ENCODE peak calls at places on chromosome 10, in nine cellular contexts. P is amygdala, V is GM23248, N is amniotic epithelial cell, Q is fibroblast of lung, E is nucleus accumbens, R is Ammon's horn, I is tibial nerve, M is T-helper 2 cell. C is an unnamed sample.

GRCh38 chr10:91653214-91653875 is 20.5 kb upstream of the PPP1R3C start:
- DNase-seq in P (no peak), V (peak), N (peak), Q (peak), E (no peak), R (no peak), I (no peak), M (no peak), C (no peak)

GRCh38 chr10:46020871-46021553 is 9.4 kb downstream of the NCOA4 start:
- DNase-seq in P (no peak), V (peak), N (peak), Q (peak), E (no peak), R (no peak), I (no peak), M (no peak), C (no peak)

GRCh38 chr10:94902570-94902969 is 35.9 kb upstream of the CYP2C9 start:
- DNase-seq in P (no peak), V (peak), N (peak), Q (no peak), E (no peak), R (no peak), I (no peak), M (no peak), C (no peak)

GRCh38 chr10:65065278-65065677 is 1544.1 kb downstream of the REEP3 start:
- DNase-seq in P (no peak), V (no peak), N (no peak), Q (no peak), E (no peak), R (no peak), I (no peak), M (no peak), C (no peak)

GRCh38 chr10:114022292-114022691 is 21.4 kb upstream of the ADRB1 start:
- DNase-seq in P (no peak), V (peak), N (peak), Q (peak), E (no peak), R (peak), I (no peak), M (no peak), C (peak)

GRCh38 chr10:117997673-117998072 is 49.1 kb downstream of the RAB11FIP2 start:
- DNase-seq in P (no peak), V (no peak), N (no peak), Q (no peak), E (no peak), R (no peak), I (no peak), M (no peak), C (no peak)

GRCh38 chr10:123741146-123741545 is 75.0 kb downstream of the GPR26 start:
- DNase-seq in P (no peak), V (no peak), N (no peak), Q (no peak), E (no peak), R (no peak), I (no peak), M (no peak), C (no peak)

GRCh38 chr10:3887885-3888476 is 103.0 kb upstream of the KLF6 start:
- DNase-seq in P (no peak), V (peak), N (peak), Q (peak), E (no peak), R (peak), I (peak), M (peak), C (peak)

GRCh38 chr10:917416-917720 is 14.1 kb downstream of the LARP4B start:
- DNase-seq in P (no peak), V (no peak), N (no peak), Q (no peak), E (no peak), R (no peak), I (no peak), M (no peak), C (no peak)

GRCh38 chr10:30092151-30092790 is 32.9 kb upstream of the JCAD start:
- DNase-seq in P (no peak), V (peak), N (peak), Q (peak), E (no peak), R (no peak), I (no peak), M (no peak), C (no peak)

C was measured in cerebellar cortex.